ENCODE peak calls at places on chromosomes 11 and 22, in six cellular contexts. N, V, K, A, S and C are unnamed samples.

GRCh38 chr11:47220401-47220821 is 5.6 kb downstream of the DDB2 start:
- DNase-seq in V (no peak), S (no peak), N (peak; percentile 82), A (peak; percentile 93), K (no peak), C (no peak)

GRCh38 chr11:85086511-85087284 is 540.4 kb downstream of the DLG2 start:
- DNase-seq in N (peak; percentile 52), S (no peak), K (no peak), A (no peak), V (no peak), C (no peak)

GRCh38 chr22:19641254-19641982 is 72.9 kb upstream of the SEPTIN5 start:
- DNase-seq in K (peak; percentile 40), N (no peak), V (peak; percentile 80), S (peak; percentile 91), A (peak; percentile 9), C (peak; percentile 88)

GRCh38 chr11:31810779-31811647 is at the start of gene PAX6:
- DNase-seq in K (peak; percentile 97), A (no peak), V (peak; percentile 88), N (peak; percentile 19), S (peak; percentile 87), C (peak; percentile 88)

GRCh38 chr11:93652161-93652597 is 9.3 kb upstream of the CEP295 start:
- DNase-seq in V (peak; percentile 44), K (peak; percentile 41), A (peak; percentile 49), N (peak; percentile 44), S (peak; percentile 70), C (no peak)

GRCh38 chr11:120657306-120658070 is 145.9 kb downstream of the GRIK4 start:
- DNase-seq in S (no peak), A (no peak), V (no peak), K (no peak), N (no peak), C (no peak)

GRCh38 chr11:68963779-68964178 is 17.0 kb downstream of the MRGPRD start:
- DNase-seq in V (peak; percentile 70), A (no peak), K (no peak), S (no peak), N (peak; percentile 19), C (peak; percentile 43)

GRCh38 chr11:81255905-81256304 is 1477.8 kb downstream of the FAM181B start:
- DNase-seq in A (no peak), V (no peak), N (no peak), K (no peak), S (no peak), C (no peak)

GRCh38 chr11:64449381-64450167 is 90.6 kb downstream of the RPS6KA4 start:
- DNase-seq in K (peak; percentile 74), N (peak; percentile 25), S (peak; percentile 89), A (peak; percentile 59), V (peak; percentile 93), C (peak; percentile 91)

GRCh38 chr11:128735935-128736610 is 42.2 kb downstream of the FLI1 start:
- DNase-seq in N (no peak), K (no peak), A (no peak), S (no peak), V (peak; percentile 83), C (no peak)

GRCh38 chr11:3738723-3739122 is 58.6 kb downstream of the NUP98 start:
- DNase-seq in V (no peak), K (no peak), N (no peak), S (no peak), A (no peak), C (no peak)

GRCh38 chr11:128448487-128448886 is 138.9 kb downstream of the ETS1 start:
- DNase-seq in V (peak; percentile 81), A (peak; percentile 49), N (peak; percentile 87), K (no peak), S (no peak), C (peak; percentile 43)

GRCh38 chr11:2669926-2670469 is 29.8 kb downstream of the KCNQ1OT1 start:
- DNase-seq in S (peak; percentile 14), V (no peak), N (no peak), A (no peak), K (no peak), C (peak; percentile 17)

GRCh38 chr11:95375881-95376280 is 144.9 kb upstream of the SESN3 start:
- DNase-seq in V (no peak), A (peak; percentile 79), S (no peak), K (no peak), N (peak; percentile 43), C (no peak)

GRCh38 chr11:85875505-85875904 is 20.3 kb downstream of the CCDC83 start:
- DNase-seq in K (no peak), N (peak; percentile 83), V (no peak), A (peak; percentile 69), S (no peak), C (no peak)

GRCh38 chr11:60005360-60005759 is 11.6 kb upstream of the OOSP4B start:
- DNase-seq in V (no peak), K (no peak), S (no peak), N (no peak), A (no peak), C (no peak)

GRCh38 chr11:33936745-33937612 is 45.1 kb upstream of the LMO2 start:
- DNase-seq in V (peak; percentile 31), A (peak; percentile 78), K (no peak), N (peak; percentile 55), S (no peak), C (no peak)

GRCh38 chr11:47524200-47524874 is 28.6 kb downstream of the CELF1 start:
- DNase-seq in V (no peak), A (peak; percentile 54), K (no peak), N (no peak), S (no peak), C (peak; percentile 24)

GRCh38 chr22:43326342-43326825 is 16.8 kb downstream of the SCUBE1 start:
- DNase-seq in S (no peak), K (peak; percentile 94), V (no peak), N (no peak), A (no peak), C (no peak)

GRCh38 chr11:75333807-75334140 is 17.7 kb downstream of the ARRB1 start:
- DNase-seq in S (no peak), A (no peak), K (no peak), N (no peak), V (no peak), C (no peak)

GRCh38 chr11:62266558-62266957 is 3.4 kb upstream of the SCGB2A2 start:
- DNase-seq in S (no peak), V (no peak), K (no peak), N (peak; percentile 6), A (no peak), C (no peak)

GRCh38 chr22:46297151-46297819 is 615 bp downstream of the GTSE1 start:
- DNase-seq in N (peak; percentile 35), S (no peak), V (peak; percentile 52), A (peak; percentile 49), K (no peak), C (no peak)

GRCh38 chr11:34053161-34053686 is 1.7 kb downstream of the CAPRIN1 start:
- DNase-seq in A (peak; percentile 87), V (peak; percentile 84), S (peak; percentile 67), N (peak; percentile 76), K (peak; percentile 54), C (peak; percentile 55)

GRCh38 chr11:2092464-2092910 is 46.7 kb downstream of the IGF2 start:
- DNase-seq in N (no peak), V (no peak), A (no peak), S (no peak), K (no peak), C (no peak)

GRCh38 chr11:65650547-65651338 is 12.0 kb downstream of the RELA start:
- DNase-seq in A (no peak), V (peak; percentile 21), N (no peak), S (no peak), K (no peak), C (peak; percentile 58)

GRCh38 chr11:6596237-6596877 is 7.1 kb downstream of the RRP8 start:
- DNase-seq in V (no peak), K (no peak), S (peak; percentile 16), N (no peak), A (no peak), C (no peak)

GRCh38 chr11:121140369-121140768 is 39.3 kb downstream of the TECTA start:
- DNase-seq in S (no peak), N (no peak), A (no peak), K (no peak), V (no peak), C (no peak)

GRCh38 chr22:42645341-42645937 is 3.8 kb downstream of the CYB5R3 start:
- DNase-seq in V (no peak), S (no peak), N (no peak), K (no peak), A (no peak), C (peak; percentile 32)

GRCh38 chr11:79228417-79228755 is 212.4 kb downstream of the TENM4 start:
- DNase-seq in K (no peak), S (no peak), V (no peak), A (no peak), N (no peak), C (no peak)

GRCh38 chr11:128157423-128158298 is 429.7 kb downstream of the ETS1 start:
- DNase-seq in V (peak; percentile 83), N (peak; percentile 78), K (peak; percentile 70), S (peak; percentile 76), A (peak; percentile 85), C (peak; percentile 56)

GRCh38 chr11:46529928-46530574 is 63.8 kb downstream of the AMBRA1 start:
- DNase-seq in N (no peak), K (no peak), A (no peak), V (no peak), S (no peak), C (no peak)

DNA sequence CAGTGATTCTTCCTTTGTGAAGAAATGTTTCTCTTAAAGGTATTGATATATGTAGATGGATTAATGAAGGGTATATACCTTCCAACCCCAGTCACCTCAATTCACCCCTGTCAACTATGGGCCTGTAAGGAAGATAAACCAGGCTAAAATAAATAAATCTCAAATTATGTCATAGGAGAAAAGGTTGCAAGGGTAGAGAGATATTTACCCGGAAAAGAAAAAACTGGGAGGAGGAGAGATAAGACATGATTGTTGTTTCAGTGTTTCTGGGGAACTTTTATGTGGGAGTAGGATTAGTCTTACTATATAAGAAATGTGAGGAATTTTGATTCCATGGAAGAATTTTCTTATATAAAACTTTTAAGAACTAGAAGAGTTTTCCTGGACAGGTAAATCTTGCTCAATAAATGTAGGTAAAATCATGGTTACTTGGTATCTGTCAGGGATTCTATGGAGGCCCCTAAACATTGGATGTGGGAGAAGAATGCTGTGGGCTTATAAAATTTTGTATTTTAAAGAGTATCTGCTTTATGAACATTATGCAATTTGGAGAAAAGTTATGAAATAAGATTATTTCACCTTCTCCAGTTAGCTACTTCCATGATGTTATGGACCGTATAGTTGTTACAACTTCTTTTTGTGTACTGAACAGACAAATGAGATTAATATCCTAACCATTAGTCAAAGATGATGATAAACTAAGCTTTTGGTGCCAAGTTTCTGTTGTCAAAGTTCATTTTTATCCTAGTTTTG is 6.4 kb downstream of the YAP1 start:
- DNase-seq in N (peak; percentile 17), V (no peak), K (no peak), A (no peak), S (no peak), C (no peak)
- H2BK15ac ChIP-seq in N (no peak overlapping the region), V (no peak overlapping the region), K (no peak overlapping the region), A (no peak overlapping the region), S (no peak overlapping the region), C (no peak overlapping the region)

GRCh38 chr11:71577469-71578004 is 5.1 kb downstream of the KRTAP5-11 start:
- DNase-seq in N (no peak), V (no peak), K (no peak), A (no peak), S (no peak), C (no peak)
- H2BK15ac ChIP-seq in N (no peak overlapping the region), V (no peak overlapping the region), K (no peak overlapping the region), A (no peak overlapping the region), S (peak overlapping the region; percentile 65), C (no peak overlapping the region)

GRCh38 chr22:31925056-31925455 is 19.3 kb upstream of the YWHAH start:
- DNase-seq in K (no peak), A (no peak), S (no peak), V (no peak), N (no peak), C (no peak)
- H2BK15ac ChIP-seq in K (no peak overlapping the region), A (no peak overlapping the region), S (no peak overlapping the region), V (no peak overlapping the region), N (no peak overlapping the region), C (no peak overlapping the region)

GRCh38 chr11:106384429-106384828 is 307.0 kb downstream of the AASDHPPT start:
- DNase-seq in K (no peak), N (no peak), S (no peak), V (no peak), A (no peak), C (no peak)
- H2BK15ac ChIP-seq in K (no peak overlapping the region), N (no peak overlapping the region), S (no peak overlapping the region), V (no peak overlapping the region), A (no peak overlapping the region), C (no peak overlapping the region)